ENCODE peak calls at places on chromosomes 3 and 15, in ten cellular contexts. A is activated naive CD4-positive, alpha-beta T cell; G is AG20443; L is natural killer cell treated with Interleukin-12 subunit alpha and Interleukin-12 subunit beta and Interleukin-15 and Interleukin-18, amount 100 ng/mL, for 72 hours; J is neural crest cell; R is posterior cingulate gyrus; P is amygdala; U is ELR; D is nucleus accumbens; T is stimulated activated effector memory CD8-positive, alpha-beta T cell treated with anti-CD3 and anti-CD28 coated beads, Interleukin-12 subunit alpha, Interleukin-12 subunit beta, amount 100 ng/mL, for 72 hours. I is an unnamed sample.

GRCh38 chr3:45275006-45275704 is 49.1 kb upstream of the TMEM158 start:
- DNase-seq in P (no peak), J (no peak), A (no peak), U (no peak), L (no peak), T (peak), R (no peak), G (no peak), D (no peak), I (no peak)

GRCh38 chr15:77021803-77022381 is 27.0 kb downstream of the PSTPIP1 start:
- DNase-seq in P (no peak), G (peak), L (no peak), D (no peak), J (no peak), U (peak), R (no peak), A (no peak), T (peak), I (peak)

GRCh38 chr3:54217828-54218227 is 95.5 kb downstream of the CACNA2D3 start:
- DNase-seq in T (no peak), D (no peak), L (no peak), A (no peak), R (no peak), U (no peak), P (no peak), J (no peak), G (no peak), I (no peak)

GRCh38 chr15:41483519-41483918 is 10.2 kb upstream of the ITPKA start:
- DNase-seq in U (no peak), R (no peak), G (no peak), D (no peak), J (no peak), P (no peak), A (no peak), L (no peak), T (no peak), I (no peak)

GRCh38 chr3:33541918-33542317 is 101.7 kb upstream of the UBP1 start:
- DNase-seq in T (no peak), D (no peak), U (peak), P (no peak), A (no peak), G (no peak), J (no peak), L (no peak), R (no peak), I (peak)

GRCh38 chr15:51093865-51094605 is 671 bp downstream of the TNFAIP8L3 start:
- DNase-seq in T (no peak), D (no peak), P (no peak), A (no peak), J (peak), G (peak), L (no peak), R (no peak), U (peak), I (no peak)

GRCh38 chr15:29472901-29473423 is 203.3 kb upstream of the NSMCE3 start:
- DNase-seq in R (no peak), L (no peak), D (no peak), A (no peak), J (no peak), P (no peak), G (no peak), U (no peak), T (no peak), I (peak)

GRCh38 chr3:135491478-135491877 is 474.1 kb upstream of the PPP2R3A start:
- DNase-seq in G (no peak), J (no peak), L (no peak), R (no peak), P (no peak), T (no peak), U (no peak), D (no peak), A (no peak), I (no peak)

GRCh38 chr3:5245927-5246326 is 58.4 kb downstream of the EDEM1 start:
- DNase-seq in T (no peak), A (no peak), P (no peak), R (no peak), G (no peak), L (no peak), D (no peak), U (no peak), J (no peak), I (no peak)

GRCh38 chr3:31533169-31533870 is 595 bp downstream of the STT3B start:
- DNase-seq in U (peak), D (peak), G (peak), L (peak), T (peak), P (no peak), R (peak), A (peak), J (peak), I (peak)

GRCh38 chr3:195886181-195887141 is 21.9 kb downstream of the TNK2 start:
- DNase-seq in J (no peak), G (peak), P (no peak), D (no peak), T (no peak), A (no peak), R (no peak), L (no peak), U (no peak), I (peak)

GRCh38 chr3:194138732-194139084 is 2.8 kb downstream of the HES1 start:
- DNase-seq in L (no peak), P (no peak), A (no peak), R (no peak), J (no peak), U (peak), G (no peak), D (no peak), T (no peak), I (no peak)

GRCh38 chr3:127788436-127788835 is 33.9 kb downstream of the MGLL start:
- DNase-seq in U (no peak), G (no peak), P (no peak), T (no peak), L (no peak), D (no peak), A (no peak), J (no peak), R (no peak), I (no peak)

GRCh38 chr15:85551221-85551832 is 170.9 kb downstream of the AKAP13 start:
- DNase-seq in A (no peak), P (no peak), G (no peak), R (no peak), L (no peak), U (no peak), T (no peak), J (no peak), D (no peak), I (no peak)

GRCh38 chr3:136835817-136836510 is 17.0 kb downstream of the SLC35G2 start:
- DNase-seq in A (no peak), P (no peak), D (no peak), T (no peak), J (no peak), G (peak), R (no peak), L (no peak), U (no peak), I (no peak)

GRCh38 chr3:9211155-9211950 is 38.1 kb downstream of the SRGAP3 start:
- DNase-seq in R (no peak), P (no peak), U (peak), L (no peak), D (no peak), T (no peak), G (peak), J (no peak), A (no peak), I (peak)

GRCh38 chr3:14967285-14967684 is 19.9 kb downstream of the NR2C2 start:
- DNase-seq in R (no peak), P (no peak), G (no peak), U (no peak), A (no peak), J (no peak), L (no peak), T (no peak), D (no peak), I (no peak)

GRCh38 chr3:135143474-135143873 is 348.4 kb downstream of the EPHB1 start:
- DNase-seq in L (no peak), R (no peak), J (no peak), T (no peak), A (no peak), U (no peak), D (no peak), P (no peak), G (no peak), I (no peak)

GRCh38 chr3:37114251-37115145 is 59.9 kb downstream of the LRRFIP2 start:
- DNase-seq in P (no peak), R (no peak), U (peak), L (no peak), D (no peak), A (no peak), T (no peak), J (no peak), G (peak), I (peak)

GRCh38 chr15:80854104-80854503 is 74.9 kb downstream of the CEMIP start:
- DNase-seq in U (no peak), D (peak), T (no peak), L (no peak), R (peak), G (no peak), P (no peak), J (no peak), A (no peak), I (no peak)

GRCh38 chr3:124346487-124346886 is 354.6 kb upstream of the ROPN1 start:
- DNase-seq in A (no peak), D (no peak), L (no peak), U (no peak), R (no peak), G (no peak), P (no peak), T (no peak), J (no peak), I (no peak)